ENCODE peak calls at places on chromosomes 7 and 10, in five cellular contexts. One of them, this sample, is unnamed.

GRCh38 chr10:60848126-60848525 is 69.8 kb downstream of the CDK1 start:
- DNase-seq in K562: no peak
- DNase-seq in SK-N-SH: no peak
- DNase-seq in HCT116: no peak
- DNase-seq in endothelial cell of umbilical vein: peak
- DNase-seq in this sample: no peak

GRCh38 chr10:88989824-88990527 is 622 bp upstream of the FAS start:
- DNase-seq in HCT116: no peak
- DNase-seq in endothelial cell of umbilical vein: peak
- DNase-seq in SK-N-SH: no peak
- DNase-seq in K562: no peak
- DNase-seq in this sample: no peak

GRCh38 chr7:73992104-73992562 is 35.8 kb upstream of the ELN start:
- DNase-seq in HCT116: no peak
- DNase-seq in endothelial cell of umbilical vein: no peak
- DNase-seq in SK-N-SH: no peak
- DNase-seq in K562: no peak
- DNase-seq in this sample: no peak

GRCh38 chr10:132200344-132201110 is 13.8 kb downstream of the DPYSL4 start:
- DNase-seq in K562: no peak
- DNase-seq in HCT116: no peak
- DNase-seq in SK-N-SH: peak
- DNase-seq in endothelial cell of umbilical vein: no peak
- DNase-seq in this sample: no peak

GRCh38 chr7:126805351-126805750 is 447.4 kb downstream of the GRM8 start:
- DNase-seq in HCT116: no peak
- DNase-seq in SK-N-SH: no peak
- DNase-seq in K562: no peak
- DNase-seq in endothelial cell of umbilical vein: no peak
- DNase-seq in this sample: no peak

GRCh38 chr7:157432541-157432956 is 95.7 kb downstream of the DNAJB6 start:
- DNase-seq in HCT116: peak
- DNase-seq in K562: peak
- DNase-seq in SK-N-SH: peak
- DNase-seq in endothelial cell of umbilical vein: no peak
- DNase-seq in this sample: no peak

GRCh38 chr7:143205560-143206293 is 16.1 kb upstream of the TAS2R40 start:
- DNase-seq in HCT116: no peak
- DNase-seq in SK-N-SH: no peak
- DNase-seq in endothelial cell of umbilical vein: no peak
- DNase-seq in K562: no peak
- DNase-seq in this sample: no peak

GRCh38 chr7:123616244-123616643 is 14.6 kb downstream of the ASB15 start:
- DNase-seq in SK-N-SH: no peak
- DNase-seq in HCT116: no peak
- DNase-seq in K562: no peak
- DNase-seq in endothelial cell of umbilical vein: no peak
- DNase-seq in this sample: no peak

GRCh38 chr7:54995166-54995565 is 23.7 kb upstream of the EGFR start:
- DNase-seq in endothelial cell of umbilical vein: no peak
- DNase-seq in K562: no peak
- DNase-seq in HCT116: no peak
- DNase-seq in SK-N-SH: no peak
- DNase-seq in this sample: no peak

GRCh38 chr10:56881218-56881617 is 520.2 kb upstream of the ZWINT start:
- DNase-seq in SK-N-SH: no peak
- DNase-seq in HCT116: no peak
- DNase-seq in endothelial cell of umbilical vein: no peak
- DNase-seq in K562: no peak
- DNase-seq in this sample: no peak

GRCh38 chr10:65518379-65518778 is 1407.5 kb upstream of the LRRTM3 start:
- DNase-seq in SK-N-SH: no peak
- DNase-seq in endothelial cell of umbilical vein: peak
- DNase-seq in K562: no peak
- DNase-seq in HCT116: peak
- DNase-seq in this sample: no peak

GRCh38 chr7:157690058-157690832 is 353.4 kb downstream of the DNAJB6 start:
- DNase-seq in HCT116: no peak
- DNase-seq in endothelial cell of umbilical vein: no peak
- DNase-seq in K562: no peak
- DNase-seq in SK-N-SH: peak
- DNase-seq in this sample: no peak

GRCh38 chr10:6516277-6516676 is 63.8 kb downstream of the PRKCQ start:
- DNase-seq in SK-N-SH: no peak
- DNase-seq in K562: no peak
- DNase-seq in endothelial cell of umbilical vein: no peak
- DNase-seq in HCT116: no peak
- DNase-seq in this sample: no peak

GRCh38 chr7:45185864-45186250 is 28.3 kb downstream of the RAMP3 start:
- DNase-seq in SK-N-SH: no peak
- DNase-seq in endothelial cell of umbilical vein: no peak
- DNase-seq in K562: no peak
- DNase-seq in HCT116: no peak
- DNase-seq in this sample: no peak

GRCh38 chr10:44492678-44493077 is 107.8 kb upstream of the CXCL12 start:
- DNase-seq in endothelial cell of umbilical vein: no peak
- DNase-seq in SK-N-SH: no peak
- DNase-seq in K562: no peak
- DNase-seq in HCT116: no peak
- DNase-seq in this sample: no peak

GRCh38 chr10:100980327-100981110 is 6.8 kb downstream of the MRPL43 start:
- DNase-seq in endothelial cell of umbilical vein: no peak
- DNase-seq in K562: no peak
- DNase-seq in SK-N-SH: no peak
- DNase-seq in HCT116: no peak
- DNase-seq in this sample: no peak

GRCh38 chr10:91681361-91682276 is 48.7 kb upstream of the PPP1R3C start:
- DNase-seq in endothelial cell of umbilical vein: no peak
- DNase-seq in K562: no peak
- DNase-seq in HCT116: no peak
- DNase-seq in SK-N-SH: peak
- DNase-seq in this sample: no peak

GRCh38 chr10:27030060-27030459 is 70.2 kb downstream of the ANKRD26 start:
- DNase-seq in SK-N-SH: no peak
- DNase-seq in K562: no peak
- DNase-seq in HCT116: no peak
- DNase-seq in endothelial cell of umbilical vein: no peak
- DNase-seq in this sample: no peak

GRCh38 chr7:145909956-145910611 is 206.5 kb upstream of the CNTNAP2 start:
- DNase-seq in SK-N-SH: no peak
- DNase-seq in HCT116: no peak
- DNase-seq in K562: no peak
- DNase-seq in endothelial cell of umbilical vein: no peak
- DNase-seq in this sample: peak

GRCh38 chr7:210401-210925 is 18.1 kb downstream of the FAM20C start:
- DNase-seq in endothelial cell of umbilical vein: no peak
- DNase-seq in HCT116: no peak
- DNase-seq in SK-N-SH: no peak
- DNase-seq in K562: no peak
- DNase-seq in this sample: no peak

GRCh38 chr7:143416565-143417149 is 8.0 kb upstream of the EPHA1 start:
- DNase-seq in SK-N-SH: peak
- DNase-seq in K562: peak
- DNase-seq in HCT116: peak
- DNase-seq in endothelial cell of umbilical vein: peak
- DNase-seq in this sample: peak

GRCh38 chr7:88278881-88279280 is 27.8 kb downstream of the STEAP4 start:
- DNase-seq in K562: no peak
- DNase-seq in endothelial cell of umbilical vein: peak
- DNase-seq in HCT116: no peak
- DNase-seq in SK-N-SH: no peak
- DNase-seq in this sample: no peak

GRCh38 chr7:40133561-40134427 is 628 bp downstream of the MPLKIP start:
- DNase-seq in endothelial cell of umbilical vein: no peak
- DNase-seq in HCT116: no peak
- DNase-seq in K562: no peak
- DNase-seq in SK-N-SH: no peak
- DNase-seq in this sample: no peak

GRCh38 chr10:131115801-131116200 is 195.7 kb downstream of the TCERG1L start:
- DNase-seq in SK-N-SH: no peak
- DNase-seq in endothelial cell of umbilical vein: no peak
- DNase-seq in HCT116: no peak
- DNase-seq in K562: no peak
- DNase-seq in this sample: no peak

GRCh38 chr7:96658011-96658391 is 51.6 kb downstream of the SEM1 start:
- DNase-seq in K562: no peak
- DNase-seq in SK-N-SH: no peak
- DNase-seq in endothelial cell of umbilical vein: no peak
- DNase-seq in HCT116: no peak
- DNase-seq in this sample: no peak

GRCh38 chr10:14688606-14689005 is 86.1 kb downstream of the FAM107B start:
- DNase-seq in HCT116: no peak
- DNase-seq in SK-N-SH: peak
- DNase-seq in endothelial cell of umbilical vein: no peak
- DNase-seq in K562: no peak
- DNase-seq in this sample: no peak

GRCh38 chr7:114959931-114960330 is 38.0 kb downstream of the MDFIC start:
- DNase-seq in endothelial cell of umbilical vein: no peak
- DNase-seq in SK-N-SH: no peak
- DNase-seq in K562: no peak
- DNase-seq in HCT116: no peak
- DNase-seq in this sample: no peak

GRCh38 chr7:152158801-152159587 is 133.5 kb downstream of the GALNT11 start:
- DNase-seq in SK-N-SH: no peak
- DNase-seq in endothelial cell of umbilical vein: no peak
- DNase-seq in K562: no peak
- DNase-seq in HCT116: no peak
- DNase-seq in this sample: no peak

GRCh38 chr10:83108565-83109333 is 1030.6 kb upstream of the GHITM start:
- DNase-seq in endothelial cell of umbilical vein: no peak
- DNase-seq in HCT116: no peak
- DNase-seq in K562: no peak
- DNase-seq in SK-N-SH: no peak
- DNase-seq in this sample: no peak

GRCh38 chr10:865924-866576 is 65.5 kb downstream of the LARP4B start:
- DNase-seq in HCT116: no peak
- DNase-seq in K562: no peak
- DNase-seq in SK-N-SH: no peak
- DNase-seq in endothelial cell of umbilical vein: no peak
- DNase-seq in this sample: no peak
- H3K9ac ChIP-seq in HCT116: no peak
- H3K9ac ChIP-seq in K562: no peak
- H3K9ac ChIP-seq in SK-N-SH: no peak
- H3K9ac ChIP-seq in endothelial cell of umbilical vein: no peak
- H3K9ac ChIP-seq in this sample: no peak

GRCh38 chr7:26964409-26964808 is 100.0 kb upstream of the SKAP2 start:
- DNase-seq in K562: no peak
- DNase-seq in SK-N-SH: no peak
- DNase-seq in endothelial cell of umbilical vein: no peak
- DNase-seq in HCT116: no peak
- DNase-seq in this sample: no peak

GRCh38 chr7:26955516-26955915 is 91.1 kb upstream of the SKAP2 start:
- DNase-seq in K562: no peak
- DNase-seq in SK-N-SH: no peak
- DNase-seq in endothelial cell of umbilical vein: no peak
- DNase-seq in HCT116: no peak
- DNase-seq in this sample: no peak

GRCh38 chr7:26959290-26959689 is 94.9 kb upstream of the SKAP2 start:
- DNase-seq in K562: no peak
- DNase-seq in endothelial cell of umbilical vein: no peak
- DNase-seq in SK-N-SH: no peak
- DNase-seq in HCT116: no peak
- DNase-seq in this sample: no peak

GRCh38 chr7:26954929-26955328 is 90.5 kb upstream of the SKAP2 start:
- DNase-seq in HCT116: no peak
- DNase-seq in SK-N-SH: no peak
- DNase-seq in endothelial cell of umbilical vein: no peak
- DNase-seq in K562: no peak
- DNase-seq in this sample: no peak

DNA sequence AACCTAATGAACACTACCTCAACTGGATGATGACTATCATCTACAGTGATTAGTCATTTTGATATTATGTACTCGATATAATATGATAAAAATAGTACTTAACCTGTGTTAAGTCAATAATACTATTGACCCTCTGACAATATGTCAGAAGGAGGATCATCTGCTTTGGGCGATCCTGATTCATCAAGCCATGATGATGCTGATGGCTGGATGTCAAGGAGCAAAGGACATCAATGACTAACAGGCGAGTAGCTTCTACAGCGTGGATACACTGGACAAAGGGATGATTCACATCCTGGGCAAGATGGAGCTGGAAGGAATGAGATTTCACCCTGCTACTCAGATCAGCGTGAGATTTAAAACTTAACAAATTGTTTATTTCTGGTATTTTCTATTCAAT is 94.4 kb upstream of the SKAP2 start:
- DNase-seq in HCT116: peak
- DNase-seq in endothelial cell of umbilical vein: peak
- DNase-seq in K562: no peak
- DNase-seq in SK-N-SH: no peak
- DNase-seq in this sample: no peak
- TF ChIP-seq POLR2AphosphoS5 in HCT116: no peak
- TF ChIP-seq POLR2AphosphoS5 in endothelial cell of umbilical vein: peak
- TF ChIP-seq POLR2AphosphoS5 in K562: no peak
- TF ChIP-seq POLR2AphosphoS5 in SK-N-SH: no peak
- TF ChIP-seq POLR2AphosphoS5 in this sample: no peak

DNA sequence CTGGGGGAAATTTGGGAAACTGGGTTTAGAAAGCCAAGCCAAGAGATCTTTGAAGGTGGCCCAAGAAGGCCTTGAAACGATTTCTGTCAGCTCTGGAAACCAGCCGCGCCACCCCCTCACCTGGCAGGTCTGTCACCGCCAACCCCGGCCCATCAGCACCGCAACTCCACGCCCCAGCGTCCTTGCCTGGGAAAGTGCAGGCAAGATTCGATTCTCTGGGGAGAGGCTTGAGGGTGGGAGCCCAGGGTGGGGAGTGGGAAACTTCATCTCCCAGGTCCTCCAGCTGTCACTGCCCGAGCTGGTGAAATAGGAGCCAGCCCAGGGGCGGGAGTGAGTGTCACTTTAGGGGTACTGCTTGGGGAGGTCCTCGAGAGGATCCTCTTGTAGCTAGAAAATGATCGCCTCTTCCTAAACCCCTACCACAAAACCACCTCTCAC is 2.2 kb downstream of the ZNF467 start:
- DNase-seq in endothelial cell of umbilical vein: peak
- DNase-seq in SK-N-SH: no peak
- DNase-seq in K562: no peak
- DNase-seq in HCT116: no peak
- DNase-seq in this sample: no peak
- H3K9ac ChIP-seq in endothelial cell of umbilical vein: no peak
- H3K9ac ChIP-seq in SK-N-SH: no peak
- H3K9ac ChIP-seq in K562: peak
- H3K9ac ChIP-seq in HCT116: no peak
- H3K9ac ChIP-seq in this sample: peak

DNA sequence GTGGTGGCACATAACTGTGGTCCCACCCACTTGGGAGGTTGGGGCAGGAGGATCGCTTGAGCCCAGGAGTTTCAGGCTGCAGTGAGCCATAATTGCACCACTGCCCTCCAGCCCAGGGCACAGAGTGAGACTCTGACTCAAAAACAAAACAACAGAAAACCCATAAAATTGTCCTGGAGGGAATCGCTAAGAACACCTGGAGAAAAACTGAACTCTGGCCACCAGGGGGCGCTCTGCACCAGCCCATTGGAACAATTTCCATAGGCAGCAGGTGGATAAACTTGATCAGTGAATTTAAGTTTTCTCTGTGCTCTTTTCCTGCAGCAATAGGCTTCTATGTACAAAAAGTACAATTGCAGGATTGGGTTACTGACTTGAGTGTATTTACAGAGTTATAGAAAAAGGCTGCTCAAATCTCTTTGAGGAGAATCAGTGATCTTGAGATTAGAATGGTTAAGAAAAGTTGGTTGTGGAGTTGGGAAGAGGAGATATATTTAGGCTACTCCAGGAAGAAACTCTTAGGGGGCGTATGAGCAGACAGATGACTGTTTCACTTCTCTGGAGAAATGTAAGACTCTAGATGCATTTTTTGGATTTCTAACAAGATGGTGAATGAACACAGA is 274.9 kb upstream of the GALNT17 start:
- DNase-seq in endothelial cell of umbilical vein: peak
- DNase-seq in SK-N-SH: peak
- DNase-seq in K562: peak
- DNase-seq in HCT116: peak
- DNase-seq in this sample: peak
- TF ChIP-seq POLR2AphosphoS5 in endothelial cell of umbilical vein: no peak
- TF ChIP-seq POLR2AphosphoS5 in SK-N-SH: no peak
- TF ChIP-seq POLR2AphosphoS5 in K562: no peak
- TF ChIP-seq POLR2AphosphoS5 in HCT116: no peak
- TF ChIP-seq POLR2AphosphoS5 in this sample: no peak

This sample was measured in SK-N-MC.